ENCODE peak calls at places on chromosomes 3 and 15, in six cellular contexts. One of them, this sample, is unnamed.
A peak's percentile ranks its signal among the peaks of the same experiment; 100 is the strongest.

GRCh38 chr15:81530271-81530670 is 156.3 kb upstream of the TMC3 start:
- DNase-seq in endothelial cell of umbilical vein: peak; percentile 10
- DNase-seq in H1: no peak
- DNase-seq in stomach: no peak
- DNase-seq in transverse colon: no peak
- DNase-seq in GM12891: no peak
- DNase-seq in this sample: no peak

GRCh38 chr15:76060098-76060989 is 559 bp downstream of the TMEM266 start:
- DNase-seq in endothelial cell of umbilical vein: peak; percentile 6
- DNase-seq in H1: no peak
- DNase-seq in stomach: no peak
- DNase-seq in transverse colon: no peak
- DNase-seq in GM12891: no peak
- DNase-seq in this sample: peak; percentile 5

GRCh38 chr3:121817753-121818152 is 17.1 kb downstream of the IQCB1 start:
- DNase-seq in endothelial cell of umbilical vein: no peak
- DNase-seq in H1: no peak
- DNase-seq in stomach: no peak
- DNase-seq in transverse colon: no peak
- DNase-seq in GM12891: no peak
- DNase-seq in this sample: no peak

GRCh38 chr15:101522091-101522490 is 32.6 kb upstream of the PCSK6 start:
- DNase-seq in endothelial cell of umbilical vein: no peak
- DNase-seq in H1: no peak
- DNase-seq in stomach: no peak
- DNase-seq in transverse colon: peak; percentile 46
- DNase-seq in GM12891: no peak
- DNase-seq in this sample: no peak

GRCh38 chr3:46334911-46335478 is 18.9 kb upstream of the CCR2 start:
- DNase-seq in endothelial cell of umbilical vein: no peak
- DNase-seq in H1: no peak
- DNase-seq in stomach: no peak
- DNase-seq in transverse colon: no peak
- DNase-seq in GM12891: no peak
- DNase-seq in this sample: no peak

GRCh38 chr3:78434801-78435200 is 1333.0 kb downstream of the ROBO1 start:
- DNase-seq in endothelial cell of umbilical vein: no peak
- DNase-seq in H1: no peak
- DNase-seq in stomach: no peak
- DNase-seq in transverse colon: no peak
- DNase-seq in GM12891: no peak
- DNase-seq in this sample: no peak

GRCh38 chr15:75648156-75649000 is 666 bp downstream of the SNX33 start:
- DNase-seq in endothelial cell of umbilical vein: no peak
- DNase-seq in H1: no peak
- DNase-seq in stomach: peak; percentile 48
- DNase-seq in transverse colon: peak; percentile 40
- DNase-seq in GM12891: no peak
- DNase-seq in this sample: peak; percentile 49

GRCh38 chr3:33392703-33393125 is 47.5 kb downstream of the UBP1 start:
- DNase-seq in endothelial cell of umbilical vein: peak; percentile 92
- DNase-seq in H1: no peak
- DNase-seq in stomach: no peak
- DNase-seq in transverse colon: no peak
- DNase-seq in GM12891: no peak
- DNase-seq in this sample: no peak

GRCh38 chr15:96992817-96993216 is 662.3 kb downstream of the NR2F2 start:
- DNase-seq in endothelial cell of umbilical vein: peak; percentile 87
- DNase-seq in H1: no peak
- DNase-seq in stomach: no peak
- DNase-seq in transverse colon: no peak
- DNase-seq in GM12891: no peak
- DNase-seq in this sample: no peak

GRCh38 chr15:75966073-75966472 is 46.2 kb downstream of the NRG4 start:
- DNase-seq in endothelial cell of umbilical vein: no peak
- DNase-seq in H1: no peak
- DNase-seq in stomach: no peak
- DNase-seq in transverse colon: no peak
- DNase-seq in GM12891: no peak
- DNase-seq in this sample: no peak

GRCh38 chr3:129632977-129633376 is 26.5 kb upstream of the PLXND1 start:
- DNase-seq in endothelial cell of umbilical vein: no peak
- DNase-seq in H1: no peak
- DNase-seq in stomach: no peak
- DNase-seq in transverse colon: no peak
- DNase-seq in GM12891: no peak
- DNase-seq in this sample: no peak

GRCh38 chr15:97747342-97747741 is 213.2 kb upstream of the ARRDC4 start:
- DNase-seq in endothelial cell of umbilical vein: no peak
- DNase-seq in H1: no peak
- DNase-seq in stomach: no peak
- DNase-seq in transverse colon: no peak
- DNase-seq in GM12891: no peak
- DNase-seq in this sample: no peak

GRCh38 chr3:178623666-178624255 is 87.5 kb downstream of the KCNMB2 start:
- DNase-seq in endothelial cell of umbilical vein: no peak
- DNase-seq in H1: no peak
- DNase-seq in stomach: no peak
- DNase-seq in transverse colon: no peak
- DNase-seq in GM12891: no peak
- DNase-seq in this sample: no peak

GRCh38 chr15:68617777-68618176 is 39.0 kb downstream of the CORO2B start:
- DNase-seq in endothelial cell of umbilical vein: no peak
- DNase-seq in H1: no peak
- DNase-seq in stomach: no peak
- DNase-seq in transverse colon: no peak
- DNase-seq in GM12891: no peak
- DNase-seq in this sample: no peak

GRCh38 chr15:78679089-78679511 is 38.1 kb upstream of the CHRNB4 start:
- DNase-seq in endothelial cell of umbilical vein: no peak
- DNase-seq in H1: no peak
- DNase-seq in stomach: no peak
- DNase-seq in transverse colon: no peak
- DNase-seq in GM12891: no peak
- DNase-seq in this sample: no peak

GRCh38 chr15:78675617-78676360 is 34.8 kb upstream of the CHRNB4 start:
- DNase-seq in endothelial cell of umbilical vein: no peak
- DNase-seq in H1: no peak
- DNase-seq in stomach: no peak
- DNase-seq in transverse colon: no peak
- DNase-seq in GM12891: no peak
- DNase-seq in this sample: no peak

GRCh38 chr15:78673917-78674444 is 33.0 kb upstream of the CHRNB4 start:
- DNase-seq in endothelial cell of umbilical vein: no peak
- DNase-seq in H1: no peak
- DNase-seq in stomach: no peak
- DNase-seq in transverse colon: no peak
- DNase-seq in GM12891: no peak
- DNase-seq in this sample: no peak

GRCh38 chr15:78675206-78675605 is 34.2 kb upstream of the CHRNB4 start:
- DNase-seq in endothelial cell of umbilical vein: no peak
- DNase-seq in H1: no peak
- DNase-seq in stomach: no peak
- DNase-seq in transverse colon: no peak
- DNase-seq in GM12891: no peak
- DNase-seq in this sample: no peak

GRCh38 chr15:78676424-78677110 is 35.6 kb upstream of the CHRNB4 start:
- DNase-seq in endothelial cell of umbilical vein: no peak
- DNase-seq in H1: no peak
- DNase-seq in stomach: no peak
- DNase-seq in transverse colon: no peak
- DNase-seq in GM12891: no peak
- DNase-seq in this sample: no peak
- TF ChIP-seq POLR2AphosphoS5 in endothelial cell of umbilical vein: no peak
- TF ChIP-seq POLR2AphosphoS5 in H1: no peak
- TF ChIP-seq POLR2AphosphoS5 in stomach: no peak
- TF ChIP-seq POLR2AphosphoS5 in transverse colon: no peak
- TF ChIP-seq POLR2AphosphoS5 in GM12891: no peak
- TF ChIP-seq POLR2AphosphoS5 in this sample: no peak

GRCh38 chr3:42516443-42516842 is 14.0 kb downstream of the VIPR1 start:
- DNase-seq in endothelial cell of umbilical vein: no peak
- DNase-seq in H1: no peak
- DNase-seq in stomach: peak; percentile 40
- DNase-seq in transverse colon: peak; percentile 81
- DNase-seq in GM12891: no peak
- DNase-seq in this sample: no peak
- TF ChIP-seq POLR2AphosphoS5 in endothelial cell of umbilical vein: no peak
- TF ChIP-seq POLR2AphosphoS5 in H1: no peak
- TF ChIP-seq POLR2AphosphoS5 in stomach: no peak
- TF ChIP-seq POLR2AphosphoS5 in transverse colon: peak; percentile 62
- TF ChIP-seq POLR2AphosphoS5 in GM12891: no peak
- TF ChIP-seq POLR2AphosphoS5 in this sample: no peak

DNA sequence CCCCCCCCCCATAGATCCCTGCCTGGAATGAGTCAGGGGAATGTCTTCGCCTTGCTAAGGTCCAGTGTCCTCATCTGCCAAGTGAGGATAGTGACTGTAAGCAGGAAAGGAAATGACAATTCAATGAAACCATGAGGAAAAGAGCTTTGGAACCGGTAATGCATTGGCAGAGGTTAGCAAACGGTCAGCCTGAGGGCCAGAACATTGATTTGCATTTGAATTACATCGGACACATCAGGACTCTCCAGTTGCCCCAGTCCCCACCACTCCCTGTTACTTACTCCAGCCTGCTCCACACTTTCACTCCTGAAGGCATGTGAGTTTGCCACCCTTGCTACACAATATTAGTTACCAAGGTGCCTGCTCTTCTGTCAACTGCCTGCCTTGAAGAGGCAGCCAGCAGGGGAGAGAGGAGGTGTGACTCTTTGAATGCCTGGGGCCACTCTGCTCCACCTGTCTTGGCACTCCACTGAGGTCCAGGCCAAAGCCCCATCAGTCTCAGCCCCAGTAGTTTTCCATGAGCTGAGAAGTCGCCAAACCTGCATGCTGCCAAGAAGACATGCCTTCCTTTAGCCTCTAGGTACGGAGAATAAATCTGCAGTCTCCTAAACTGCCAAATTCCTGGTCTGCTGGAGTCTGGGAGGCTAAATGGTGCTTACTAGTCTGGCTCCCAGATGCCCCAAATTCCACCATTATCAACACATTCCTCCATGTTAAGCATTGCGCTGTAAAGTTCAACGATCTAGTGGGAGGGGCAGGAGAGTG is 191.7 kb upstream of the TLE3 start:
- DNase-seq in endothelial cell of umbilical vein: no peak
- DNase-seq in H1: no peak
- DNase-seq in stomach: peak; percentile 87
- DNase-seq in transverse colon: no peak
- DNase-seq in GM12891: no peak
- DNase-seq in this sample: no peak
- TF ChIP-seq POLR2AphosphoS5 in endothelial cell of umbilical vein: no peak
- TF ChIP-seq POLR2AphosphoS5 in H1: no peak
- TF ChIP-seq POLR2AphosphoS5 in stomach: no peak
- TF ChIP-seq POLR2AphosphoS5 in transverse colon: no peak
- TF ChIP-seq POLR2AphosphoS5 in GM12891: no peak
- TF ChIP-seq POLR2AphosphoS5 in this sample: no peak

GRCh38 chr3:177441813-177442646 is 244.7 kb upstream of the TBL1XR1 start:
- DNase-seq in endothelial cell of umbilical vein: no peak
- DNase-seq in H1: no peak
- DNase-seq in stomach: no peak
- DNase-seq in transverse colon: no peak
- DNase-seq in GM12891: no peak
- DNase-seq in this sample: peak; percentile 27
- TF ChIP-seq POLR2AphosphoS5 in endothelial cell of umbilical vein: no peak
- TF ChIP-seq POLR2AphosphoS5 in H1: no peak
- TF ChIP-seq POLR2AphosphoS5 in stomach: no peak
- TF ChIP-seq POLR2AphosphoS5 in transverse colon: peak; percentile 52
- TF ChIP-seq POLR2AphosphoS5 in GM12891: no peak
- TF ChIP-seq POLR2AphosphoS5 in this sample: no peak

DNA sequence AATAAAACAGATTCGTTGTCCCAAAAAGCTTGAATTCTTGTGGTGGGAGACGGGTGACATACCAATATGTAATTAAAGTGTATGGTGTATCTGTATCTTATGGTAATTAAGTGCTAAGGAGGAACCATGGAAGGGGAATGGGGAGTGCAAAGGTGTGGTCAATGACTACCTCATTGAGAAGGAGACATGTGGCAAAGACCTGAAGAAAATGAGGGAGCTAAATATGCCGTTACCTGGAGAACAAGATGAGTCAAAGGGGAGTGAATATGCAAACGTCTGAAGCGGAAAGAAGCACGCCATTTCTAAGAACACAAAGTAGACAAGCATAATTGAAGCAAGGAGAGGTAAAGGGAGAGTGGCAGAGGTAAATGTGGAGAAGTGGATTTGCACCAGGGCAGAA is 115.7 kb downstream of the SI start:
- DNase-seq in endothelial cell of umbilical vein: no peak
- DNase-seq in H1: no peak
- DNase-seq in stomach: no peak
- DNase-seq in transverse colon: no peak
- DNase-seq in GM12891: no peak
- DNase-seq in this sample: no peak
- TF ChIP-seq POLR2AphosphoS5 in endothelial cell of umbilical vein: no peak
- TF ChIP-seq POLR2AphosphoS5 in H1: no peak
- TF ChIP-seq POLR2AphosphoS5 in stomach: no peak
- TF ChIP-seq POLR2AphosphoS5 in transverse colon: no peak
- TF ChIP-seq POLR2AphosphoS5 in GM12891: no peak
- TF ChIP-seq POLR2AphosphoS5 in this sample: no peak

GRCh38 chr3:36635731-36636130 is 128.6 kb downstream of the DCLK3 start:
- DNase-seq in endothelial cell of umbilical vein: no peak
- DNase-seq in H1: no peak
- DNase-seq in stomach: no peak
- DNase-seq in transverse colon: no peak
- DNase-seq in GM12891: no peak
- DNase-seq in this sample: no peak
- TF ChIP-seq POLR2AphosphoS5 in endothelial cell of umbilical vein: no peak
- TF ChIP-seq POLR2AphosphoS5 in H1: no peak
- TF ChIP-seq POLR2AphosphoS5 in stomach: no peak
- TF ChIP-seq POLR2AphosphoS5 in transverse colon: no peak
- TF ChIP-seq POLR2AphosphoS5 in GM12891: no peak
- TF ChIP-seq POLR2AphosphoS5 in this sample: no peak

DNA sequence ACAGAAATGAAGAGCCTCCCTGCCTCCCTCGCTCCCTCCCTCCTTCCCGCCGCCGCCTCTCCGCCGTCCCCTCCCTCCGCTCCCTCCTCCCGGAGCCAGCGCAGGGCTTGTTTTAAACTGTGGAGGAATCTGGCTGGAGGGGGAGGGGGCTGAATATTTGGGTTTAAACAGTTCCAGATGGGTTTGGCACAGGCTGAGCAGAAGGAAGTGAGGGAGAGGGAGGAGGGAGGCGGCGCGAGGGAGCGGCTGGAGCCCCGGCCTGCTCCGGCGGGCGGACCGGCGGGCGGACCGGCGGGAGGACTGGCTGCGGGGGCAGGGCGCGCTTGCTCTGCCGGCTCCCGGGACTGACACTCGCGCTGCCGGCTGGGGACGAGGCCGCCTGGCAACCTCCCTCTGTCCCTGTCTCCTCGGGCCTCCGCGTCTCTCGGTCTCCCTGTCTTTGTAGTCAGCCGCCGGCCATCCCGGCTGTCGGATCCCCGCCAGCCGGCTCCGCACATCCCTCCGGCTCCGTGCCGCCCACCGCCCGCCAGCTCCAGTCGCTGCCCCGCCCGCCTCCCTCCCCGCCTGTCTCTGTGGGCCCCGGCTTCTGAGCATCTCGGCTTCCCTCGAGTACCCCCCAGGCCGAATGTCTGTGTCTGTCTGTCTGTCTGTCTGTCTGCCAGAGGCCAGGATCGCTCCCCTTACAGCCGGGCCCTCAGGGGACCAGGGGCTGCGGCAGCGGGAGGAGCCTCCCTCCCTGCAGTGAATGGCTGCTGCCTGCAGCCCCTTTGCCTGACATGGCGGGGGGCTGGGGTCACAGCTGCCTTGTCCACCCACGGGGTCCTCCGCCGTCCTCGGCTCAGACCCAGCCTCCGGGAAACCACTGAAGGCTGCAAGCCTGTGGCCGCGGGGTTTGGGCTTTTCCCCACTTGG is 7.6 kb downstream of the EPHB3 start:
- DNase-seq in endothelial cell of umbilical vein: peak; percentile 14
- DNase-seq in H1: no peak
- DNase-seq in stomach: peak; percentile 77
- DNase-seq in transverse colon: peak; percentile 72
- DNase-seq in GM12891: no peak
- DNase-seq in this sample: no peak
- TF ChIP-seq POLR2AphosphoS5 in endothelial cell of umbilical vein: no peak
- TF ChIP-seq POLR2AphosphoS5 in H1: no peak
- TF ChIP-seq POLR2AphosphoS5 in stomach: peak; percentile 50
- TF ChIP-seq POLR2AphosphoS5 in transverse colon: no peak
- TF ChIP-seq POLR2AphosphoS5 in GM12891: no peak
- TF ChIP-seq POLR2AphosphoS5 in this sample: no peak